ENCODE peak calls at places on chromosomes 11 and 22, in six cellular contexts. F is body of pancreas, T is hepatic stellate cell, C is COR-L47, J is foreskin fibroblast, G is AG20443. I is an unnamed sample.

GRCh38 chr11:59206635-59207034 is 6.1 kb downstream of the MPEG1 start:
- DNase-seq in F (peak), T (peak), C (peak), J (peak), G (peak), I (peak)

GRCh38 chr22:41178425-41178975 is 26.6 kb upstream of the L3MBTL2 start:
- DNase-seq in F (peak), T (no peak), C (no peak), J (no peak), G (no peak), I (no peak)

GRCh38 chr11:2207773-2208621 is 36.4 kb upstream of the TH start:
- DNase-seq in F (no peak), T (peak), C (no peak), J (no peak), G (no peak), I (no peak)

GRCh38 chr11:2072551-2073261 is 66.5 kb downstream of the IGF2 start:
- DNase-seq in F (no peak), T (no peak), C (no peak), J (no peak), G (peak), I (no peak)

GRCh38 chr22:29442976-29443375 is 4.6 kb downstream of the RFPL1 start:
- DNase-seq in F (no peak), T (no peak), C (no peak), J (no peak), G (no peak), I (no peak)

GRCh38 chr22:45314789-45315188 is 5.1 kb downstream of the FAM118A start:
- DNase-seq in F (no peak), T (no peak), C (no peak), J (no peak), G (no peak), I (no peak)

GRCh38 chr22:40534379-40535188 is 101.9 kb downstream of the MRTFA start:
- DNase-seq in F (peak), T (peak), C (no peak), J (peak), G (peak), I (peak)

GRCh38 chr11:114758627-114759026 is 80.3 kb downstream of the NXPE2 start:
- DNase-seq in F (no peak), T (no peak), C (no peak), J (no peak), G (no peak), I (no peak)

GRCh38 chr11:64331569-64332371 is 8.2 kb upstream of the CCDC88B start:
- DNase-seq in F (peak), T (peak), C (peak), J (peak), G (peak), I (peak)

GRCh38 chr11:13052130-13052541 is 43.0 kb downstream of the RASSF10 start:
- DNase-seq in F (peak), T (no peak), C (no peak), J (no peak), G (no peak), I (no peak)

GRCh38 chr22:49957826-49958461 is 2.6 kb upstream of the PIM3 start:
- DNase-seq in F (peak), T (no peak), C (no peak), J (no peak), G (no peak), I (no peak)

GRCh38 chr11:27085605-27086004 is 45.0 kb downstream of the BBOX1 start:
- DNase-seq in F (no peak), T (no peak), C (no peak), J (no peak), G (no peak), I (no peak)

GRCh38 chr22:23066200-23067022 is 3.9 kb upstream of the GNAZ start:
- DNase-seq in F (no peak), T (no peak), C (no peak), J (no peak), G (no peak), I (no peak)

GRCh38 chr22:35334010-35334409 is 34.3 kb downstream of the TOM1 start:
- DNase-seq in F (no peak), T (no peak), C (no peak), J (no peak), G (no peak), I (no peak)

GRCh38 chr11:79287952-79288351 is 152.9 kb downstream of the TENM4 start:
- DNase-seq in F (no peak), T (no peak), C (peak), J (no peak), G (no peak), I (no peak)

GRCh38 chr11:20058749-20059458 is 101.4 kb downstream of the DBX1 start:
- DNase-seq in F (no peak), T (no peak), C (no peak), J (no peak), G (peak), I (no peak)

GRCh38 chr22:29811377-29811776 is 26.7 kb downstream of the ASCC2 start:
- DNase-seq in F (no peak), T (no peak), C (no peak), J (no peak), G (no peak), I (no peak)

GRCh38 chr22:49015993-49016908 is 811.4 kb downstream of the BRD1 start:
- DNase-seq in F (no peak), T (no peak), C (no peak), J (no peak), G (no peak), I (no peak)

GRCh38 chr11:42205518-42205917 is 746.1 kb upstream of the LRRC4C start:
- DNase-seq in F (no peak), T (no peak), C (no peak), J (no peak), G (no peak), I (no peak)

GRCh38 chr11:72641900-72642814 is 32.1 kb downstream of the PDE2A start:
- DNase-seq in F (peak), T (peak), C (no peak), J (no peak), G (peak), I (no peak)

GRCh38 chr22:36946436-36947158 is 33.2 kb downstream of the CSF2RB start:
- DNase-seq in F (no peak), T (no peak), C (no peak), J (peak), G (no peak), I (no peak)

GRCh38 chr22:27149886-27150529 is 492.6 kb downstream of the MIAT start:
- DNase-seq in F (no peak), T (peak), C (no peak), J (no peak), G (peak), I (peak)

GRCh38 chr11:106399075-106399500 is 321.6 kb downstream of the AASDHPPT start:
- DNase-seq in F (peak), T (peak), C (no peak), J (peak), G (peak), I (peak)

GRCh38 chr22:39128508-39128907 is 24.0 kb downstream of the CBX7 start:
- DNase-seq in F (no peak), T (no peak), C (no peak), J (no peak), G (peak), I (no peak)

I was measured in fibroblast of gingiva.